ENCODE peak calls at places on chromosomes 4 and X, in six cellular contexts. C, S, N, E, B and J are unnamed samples.

GRCh38 chr4:147741190-147741788 is 9.4 kb downstream of the ARHGAP10 start:
- DNase-seq in C (no peak), S (no peak), N (no peak), E (peak; percentile 52), B (no peak), J (no peak)

GRCh38 chr4:98006060-98006459 is 137.2 kb downstream of the STPG2 start:
- DNase-seq in C (no peak), S (no peak), N (no peak), E (no peak), B (no peak), J (no peak)

GRCh38 chr4:16750882-16751642 is 147.4 kb downstream of the LDB2 start:
- DNase-seq in C (no peak), S (no peak), N (no peak), E (peak; percentile 19), B (no peak), J (no peak)

GRCh38 chr4:160353548-160353947 is 1250.7 kb downstream of the RAPGEF2 start:
- DNase-seq in C (no peak), S (no peak), N (no peak), E (no peak), B (no peak), J (no peak)

GRCh38 chrX:8971116-8971515 is 62.8 kb downstream of the FAM9B start:
- DNase-seq in C (no peak), S (peak; percentile 39), N (no peak), E (peak; percentile 10), B (no peak), J (no peak)

GRCh38 chr4:43339435-43339834 is 446.9 kb downstream of the GRXCR1 start:
- DNase-seq in C (no peak), S (no peak), N (no peak), E (no peak), B (no peak), J (no peak)

GRCh38 chrX:112738347-112739033 is 58.8 kb upstream of the LHFPL1 start:
- DNase-seq in C (no peak), S (no peak), N (no peak), E (no peak), B (no peak), J (no peak)

GRCh38 chrX:19350831-19351447 is 7.2 kb downstream of the PDHA1 start:
- DNase-seq in C (no peak), S (no peak), N (no peak), E (no peak), B (no peak), J (no peak)

GRCh38 chr4:98659741-98660507 is 1.5 kb upstream of the TSPAN5 start:
- DNase-seq in C (no peak), S (peak; percentile 26), N (no peak), E (no peak), B (no peak), J (no peak)

GRCh38 chr4:70544279-70544870 is 26.0 kb downstream of the AMTN start:
- DNase-seq in C (no peak), S (peak; percentile 17), N (no peak), E (no peak), B (no peak), J (no peak)

GRCh38 chrX:112784692-112785091 is 55.9 kb downstream of the AMOT start:
- DNase-seq in C (no peak), S (no peak), N (no peak), E (no peak), B (no peak), J (no peak)

GRCh38 chr4:88693792-88694191 is 3.8 kb downstream of the NAP1L5 start:
- DNase-seq in C (no peak), S (no peak), N (no peak), E (no peak), B (no peak), J (no peak)

GRCh38 chr4:142706381-142706780 is 139.7 kb downstream of the INPP4B start:
- DNase-seq in C (no peak), S (no peak), N (no peak), E (no peak), B (no peak), J (no peak)

GRCh38 chrX:40097101-40097491 is 662 bp downstream of the BCOR start:
- DNase-seq in C (no peak), S (no peak), N (no peak), E (peak; percentile 56), B (no peak), J (no peak)

GRCh38 chr4:107824367-107825071 is at the start of gene SGMS2:
- DNase-seq in C (peak; percentile 95), S (peak; percentile 55), N (peak; percentile 78), E (peak; percentile 71), B (no peak), J (peak; percentile 83)

GRCh38 chr4:179605196-179605595 is 2163.0 kb upstream of the AGA start:
- DNase-seq in C (no peak), S (no peak), N (no peak), E (no peak), B (no peak), J (no peak)

GRCh38 chrX:7435822-7436221 is 287.9 kb upstream of the PUDP start:
- DNase-seq in C (no peak), S (no peak), N (no peak), E (no peak), B (no peak), J (no peak)

GRCh38 chr4:22477136-22477793 is 38.6 kb downstream of the ADGRA3 start:
- DNase-seq in C (no peak), S (no peak), N (no peak), E (no peak), B (no peak), J (no peak)

GRCh38 chrX:111444881-111445280 is 32.9 kb upstream of the DCX start:
- DNase-seq in C (no peak), S (no peak), N (no peak), E (no peak), B (no peak), J (no peak)

GRCh38 chr4:140924761-140925392 is 168.7 kb upstream of the TBC1D9 start:
- DNase-seq in C (no peak), S (no peak), N (no peak), E (peak; percentile 36), B (no peak), J (no peak)

GRCh38 chr4:76738081-76738931 is 159.6 kb downstream of the SOWAHB start:
- DNase-seq in C (no peak), S (no peak), N (peak; percentile 34), E (no peak), B (no peak), J (no peak)

GRCh38 chr4:38396845-38397547 is 267.0 kb upstream of the KLF3 start:
- DNase-seq in C (no peak), S (no peak), N (no peak), E (no peak), B (no peak), J (no peak)

GRCh38 chr4:7194251-7195137 is 2.2 kb downstream of the SORCS2 start:
- DNase-seq in C (peak; percentile 59), S (no peak), N (peak; percentile 15), E (peak; percentile 69), B (no peak), J (peak; percentile 36)

GRCh38 chr4:7190668-7191545 is 1.4 kb upstream of the SORCS2 start:
- DNase-seq in C (peak; percentile 58), S (no peak), N (peak; percentile 61), E (no peak), B (no peak), J (no peak)

GRCh38 chr4:7193040-7193958 is 961 bp downstream of the SORCS2 start:
- DNase-seq in C (peak; percentile 81), S (no peak), N (peak; percentile 70), E (peak; percentile 68), B (no peak), J (peak; percentile 19)

GRCh38 chr4:7191546-7192251 is 639 bp upstream of the SORCS2 start:
- DNase-seq in C (peak; percentile 77), S (no peak), N (no peak), E (no peak), B (no peak), J (peak; percentile 12)

GRCh38 chr4:7192252-7193039 is at the start of gene SORCS2:
- DNase-seq in C (no peak), S (peak; percentile 12), N (peak; percentile 77), E (peak; percentile 95), B (no peak), J (peak; percentile 42)
- TF ChIP-seq EP300 in C (no peak), S (no peak), N (no peak), E (no peak), B (peak; percentile 5), J (no peak)

DNA sequence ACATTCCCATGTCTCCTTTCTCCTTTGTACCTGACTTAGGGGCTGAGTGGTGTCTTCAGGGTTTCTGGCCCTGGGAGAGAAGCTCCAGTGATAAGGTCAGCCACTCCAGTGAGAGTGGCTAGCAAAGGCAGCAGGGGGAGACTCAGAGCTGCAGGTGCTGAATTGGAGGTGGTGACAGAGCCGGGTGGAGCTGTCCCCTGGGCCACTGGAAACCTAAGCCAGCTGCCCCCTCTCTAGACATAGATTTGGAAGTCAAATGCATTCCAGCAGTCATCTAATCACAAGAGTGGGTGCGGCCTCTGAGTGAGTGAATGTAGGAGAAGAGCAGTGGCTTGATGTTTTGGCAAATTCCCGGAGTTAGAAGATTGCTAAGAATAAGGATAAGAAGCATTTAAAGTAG is 28.5 kb downstream of the TRIM2 start:
- DNase-seq in C (no peak), S (peak; percentile 39), N (no peak), E (no peak), B (peak; percentile 41), J (no peak)
- TF ChIP-seq CTCF in C (no peak), S (peak; percentile 70), N (no peak), E (peak; percentile 34), B (peak; percentile 75), J (no peak)

GRCh38 chr4:182169987-182170386 is 73.2 kb upstream of the TENM3 start:
- DNase-seq in C (no peak), S (no peak), N (no peak), E (no peak), B (no peak), J (no peak)
- TF ChIP-seq EP300 in C (no peak), S (no peak), N (no peak), E (no peak), B (no peak), J (no peak)

DNA sequence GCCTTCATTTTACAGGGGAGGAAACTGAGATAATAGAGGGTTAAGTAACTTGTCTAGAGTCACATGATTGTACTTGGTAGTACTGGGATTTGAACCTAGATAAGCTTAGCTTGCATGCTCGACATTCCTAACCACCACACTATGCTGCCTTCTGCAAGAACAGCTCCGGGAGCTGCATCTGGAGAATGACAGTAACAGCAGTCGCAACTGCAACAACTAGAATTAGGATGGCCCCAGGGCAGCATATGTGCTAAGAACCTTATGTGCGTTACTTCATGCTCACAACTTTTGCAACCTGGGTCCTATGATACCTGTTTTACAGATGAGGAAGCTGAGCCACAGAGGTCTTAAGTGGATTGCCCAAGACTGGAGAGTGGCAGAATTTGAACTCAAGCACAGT is 89.5 kb upstream of the LCORL start:
- DNase-seq in C (no peak), S (no peak), N (no peak), E (no peak), B (no peak), J (no peak)
- TF ChIP-seq CTCF in C (no peak), S (no peak), N (no peak), E (no peak), B (no peak), J (no peak)